ENCODE peak calls at places on chromosomes 2 and 18, in seven cellular contexts. H, S, U, R, A, V and Q are unnamed samples.

GRCh38 chr2:26983746-26984145 is 13.3 kb downstream of the MAPRE3 start:
- DNase-seq in U (no peak), S (no peak), R (no peak), V (no peak), H (no peak), A (no peak), Q (no peak)

GRCh38 chr18:36580874-36581750 is 247.7 kb downstream of the TPGS2 start:
- DNase-seq in S (no peak), U (no peak), A (peak), R (no peak), H (peak), V (no peak), Q (no peak)

GRCh38 chr2:202185156-202185555 is 53.2 kb downstream of the SUMO1 start:
- DNase-seq in R (no peak), S (no peak), A (no peak), V (no peak), U (no peak), H (no peak), Q (no peak)

GRCh38 chr18:76459687-76460350 is 35.2 kb downstream of the ZNF516 start:
- DNase-seq in A (peak), R (peak), U (no peak), H (peak), V (no peak), S (no peak), Q (no peak)

GRCh38 chr2:160751021-160751420 is 257.4 kb upstream of the RBMS1 start:
- DNase-seq in A (peak), R (no peak), U (no peak), V (no peak), H (no peak), S (no peak), Q (no peak)

GRCh38 chr18:33440011-33440383 is 524 bp downstream of the CCDC178 start:
- DNase-seq in A (peak), U (peak), H (no peak), R (peak), V (peak), S (peak), Q (no peak)

GRCh38 chr2:136399667-136400316 is 281.8 kb upstream of the CXCR4 start:
- DNase-seq in S (no peak), R (no peak), U (no peak), A (no peak), V (no peak), H (no peak), Q (no peak)

GRCh38 chr2:239465017-239466001 is 64.5 kb upstream of the HDAC4 start:
- DNase-seq in V (no peak), R (peak), U (no peak), H (no peak), A (no peak), S (peak), Q (no peak)

GRCh38 chr2:73043978-73044832 is 27.3 kb downstream of the SFXN5 start:
- DNase-seq in R (no peak), V (no peak), U (no peak), A (no peak), H (no peak), S (no peak), Q (no peak)

GRCh38 chr2:10301946-10302478 is 692 bp upstream of the HPCAL1 start:
- DNase-seq in S (no peak), R (no peak), A (no peak), H (no peak), U (no peak), V (no peak), Q (no peak)

GRCh38 chr2:9311488-9311887 is 104.9 kb downstream of the ASAP2 start:
- DNase-seq in V (no peak), H (peak), S (no peak), A (peak), U (no peak), R (no peak), Q (no peak)

GRCh38 chr2:159256159-159256558 is 30.3 kb downstream of the WDSUB1 start:
- DNase-seq in V (no peak), S (no peak), A (peak), R (no peak), H (peak), U (no peak), Q (no peak)

GRCh38 chr2:122627388-122627787 is 871.9 kb downstream of the TSN start:
- DNase-seq in S (no peak), H (no peak), R (no peak), A (peak), V (no peak), U (no peak), Q (no peak)

GRCh38 chr2:57516740-57517340 is 529.8 kb upstream of the VRK2 start:
- DNase-seq in V (no peak), U (peak), R (no peak), S (no peak), H (peak), A (peak), Q (peak)

GRCh38 chr18:45066210-45066609 is 385.5 kb downstream of the SETBP1 start:
- DNase-seq in A (no peak), R (no peak), U (no peak), H (no peak), S (no peak), V (no peak), Q (no peak)

GRCh38 chr2:43774617-43775016 is 778 bp downstream of the DYNC2LI1 start:
- DNase-seq in H (no peak), R (no peak), S (no peak), V (no peak), A (no peak), U (no peak), Q (no peak)

GRCh38 chr2:9222246-9222898 is 15.8 kb downstream of the ASAP2 start:
- DNase-seq in U (no peak), R (no peak), H (no peak), A (no peak), S (no peak), V (no peak), Q (no peak)

GRCh38 chr18:75364512-75364911 is 63.0 kb downstream of the SMIM21 start:
- DNase-seq in R (no peak), V (no peak), H (no peak), U (no peak), A (no peak), S (no peak), Q (no peak)

GRCh38 chr18:79538635-79539034 is 141.0 kb upstream of the CTDP1 start:
- DNase-seq in S (peak), U (no peak), A (no peak), V (no peak), H (no peak), R (no peak), Q (no peak)

GRCh38 chr2:74915743-74916142 is 42.7 kb upstream of the POLE4 start:
- DNase-seq in R (no peak), H (no peak), U (peak), S (no peak), A (peak), V (no peak), Q (no peak)

GRCh38 chr18:70221156-70221910 is 15.8 kb upstream of the RTTN start:
- DNase-seq in S (no peak), H (no peak), R (no peak), V (no peak), U (no peak), A (no peak), Q (no peak)

GRCh38 chr2:69993048-69993565 is 31.7 kb upstream of the ASPRV1 start:
- DNase-seq in V (no peak), H (no peak), U (no peak), A (no peak), S (no peak), R (no peak), Q (no peak)

GRCh38 chr18:76568726-76569125 is 73.7 kb upstream of the ZNF516 start:
- DNase-seq in U (no peak), H (no peak), V (no peak), A (no peak), S (no peak), R (no peak), Q (no peak)

GRCh38 chr18:14944838-14945237 is 196.9 kb downstream of the ANKRD30B start:
- DNase-seq in H (no peak), V (no peak), R (no peak), U (no peak), S (no peak), A (no peak), Q (no peak)

GRCh38 chr2:96867756-96868554 is 1.9 kb downstream of the SEMA4C start:
- DNase-seq in V (no peak), H (no peak), S (peak), A (peak), U (no peak), R (no peak), Q (no peak)

GRCh38 chr2:52343867-52344266 is 1311.9 kb upstream of the NRXN1 start:
- DNase-seq in U (no peak), R (no peak), V (no peak), H (no peak), S (no peak), A (no peak), Q (no peak)

GRCh38 chr18:49179222-49179621 is 228.5 kb upstream of the SMAD7 start:
- DNase-seq in V (no peak), S (no peak), A (no peak), H (no peak), U (no peak), R (no peak), Q (no peak)

GRCh38 chr2:18262601-18263000 is 297.9 kb downstream of the RDH14 start:
- DNase-seq in U (no peak), V (no peak), A (peak), S (no peak), H (no peak), R (no peak), Q (no peak)

GRCh38 chr18:22346968-22347611 is 70.6 kb downstream of the CTAGE1 start:
- DNase-seq in S (peak), A (peak), U (no peak), H (no peak), V (peak), R (peak), Q (no peak)

GRCh38 chr2:130263606-130264005 is 65.4 kb upstream of the TUBA3E start:
- DNase-seq in A (no peak), U (no peak), S (no peak), H (no peak), V (no peak), R (no peak), Q (no peak)

GRCh38 chr18:75582406-75582821 is 154.9 kb upstream of the SMIM21 start:
- DNase-seq in A (no peak), R (no peak), S (no peak), V (no peak), H (peak), U (no peak), Q (no peak)

GRCh38 chr2:62446491-62446890 is 59.5 kb downstream of the TMEM17 start:
- DNase-seq in R (no peak), U (no peak), S (no peak), V (no peak), H (no peak), A (no peak), Q (no peak)

GRCh38 chr2:239881561-239882320 is 143.4 kb downstream of the NDUFA10 start:
- DNase-seq in U (no peak), R (no peak), V (no peak), S (no peak), H (no peak), A (no peak), Q (no peak)

GRCh38 chr18:77250501-77250925 is 865 bp downstream of the GALR1 start:
- DNase-seq in R (no peak), U (no peak), S (no peak), A (no peak), H (no peak), V (no peak), Q (no peak)

GRCh38 chr2:55923978-55924325 is 370 bp upstream of the EFEMP1 start:
- DNase-seq in U (no peak), H (no peak), A (no peak), S (no peak), R (no peak), V (no peak), Q (no peak)
- H3K4me3 ChIP-seq in U (no peak), H (peak), A (peak), S (peak), R (peak), V (peak), Q (no peak)

DNA sequence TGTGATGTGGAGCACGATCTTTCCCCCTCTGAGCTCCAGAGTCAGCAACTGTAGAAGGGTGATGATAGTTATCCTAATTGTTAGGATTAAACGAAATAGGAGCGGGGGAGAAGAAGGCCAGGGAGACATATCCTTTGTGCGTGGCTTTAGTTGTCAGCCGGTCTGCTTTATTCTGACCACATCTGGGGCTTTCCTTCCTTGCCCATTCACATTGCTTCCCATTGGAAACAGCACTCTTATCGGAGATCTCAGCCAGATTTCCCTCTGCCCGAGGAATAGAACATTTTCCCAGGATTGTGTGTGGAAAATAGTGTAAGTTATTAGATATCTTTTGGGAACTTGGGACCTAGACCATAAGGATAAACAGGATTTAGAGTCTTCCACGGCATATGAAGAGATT is 1.5 kb downstream of the RALB start:
- DNase-seq in H (no peak), R (no peak), V (no peak), U (no peak), A (no peak), S (no peak), Q (no peak)
- H3K4me3 ChIP-seq in H (peak), R (no peak), V (no peak), U (peak), A (peak), S (peak), Q (peak)

GRCh38 chr2:31134450-31134849 is 3.8 kb downstream of the GALNT14 start:
- DNase-seq in H (no peak), U (no peak), R (no peak), V (no peak), S (no peak), A (no peak), Q (no peak)

GRCh38 chr2:31136000-31136399 is 2.2 kb downstream of the GALNT14 start:
- DNase-seq in R (no peak), H (no peak), U (no peak), V (no peak), S (no peak), A (no peak), Q (no peak)

GRCh38 chr2:31138037-31138962 is at the start of gene GALNT14:
- DNase-seq in U (peak), S (peak), H (no peak), V (peak), A (peak), R (peak), Q (no peak)

GRCh38 chr2:31137211-31138036 is 816 bp downstream of the GALNT14 start:
- DNase-seq in V (no peak), S (peak), H (no peak), R (peak), A (no peak), U (no peak), Q (no peak)

DNA sequence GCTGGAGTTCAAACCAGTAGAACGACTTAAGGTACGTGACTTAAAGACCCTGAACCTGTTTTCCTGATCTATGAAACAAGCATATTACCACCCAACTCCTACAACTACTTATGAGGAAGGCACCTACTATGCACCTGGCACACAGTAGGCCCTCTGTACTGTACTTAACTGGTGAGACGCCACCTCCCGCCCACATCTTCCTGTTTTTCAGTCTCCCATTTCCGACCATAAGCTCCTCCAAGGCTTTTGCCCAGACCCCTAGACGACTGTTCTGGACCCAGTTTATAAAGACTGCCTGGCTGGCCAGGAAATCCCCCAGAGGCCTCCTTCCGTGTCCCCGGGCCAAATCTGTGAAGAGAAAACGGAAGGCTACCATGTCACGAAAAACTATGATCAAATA is 1.5 kb downstream of the GALNT14 start:
- DNase-seq in V (no peak), S (no peak), U (no peak), R (no peak), H (no peak), A (no peak), Q (no peak)
- H3K4me3 ChIP-seq in V (no peak), S (peak), U (no peak), R (no peak), H (no peak), A (no peak), Q (no peak)

GRCh38 chr2:65663831-65664407 is 231.5 kb upstream of the SPRED2 start:
- DNase-seq in V (no peak), S (no peak), A (no peak), R (no peak), H (no peak), U (no peak), Q (no peak)

GRCh38 chr2:65669574-65669973 is 237.2 kb upstream of the SPRED2 start:
- DNase-seq in U (no peak), A (no peak), V (no peak), R (no peak), H (no peak), S (no peak), Q (no peak)

GRCh38 chr2:65664931-65665330 is 232.5 kb upstream of the SPRED2 start:
- DNase-seq in R (no peak), U (no peak), V (no peak), S (no peak), H (no peak), A (no peak), Q (no peak)

GRCh38 chr2:65668744-65669143 is 236.3 kb upstream of the SPRED2 start:
- DNase-seq in V (no peak), S (no peak), A (no peak), U (no peak), H (no peak), R (no peak), Q (no peak)

DNA sequence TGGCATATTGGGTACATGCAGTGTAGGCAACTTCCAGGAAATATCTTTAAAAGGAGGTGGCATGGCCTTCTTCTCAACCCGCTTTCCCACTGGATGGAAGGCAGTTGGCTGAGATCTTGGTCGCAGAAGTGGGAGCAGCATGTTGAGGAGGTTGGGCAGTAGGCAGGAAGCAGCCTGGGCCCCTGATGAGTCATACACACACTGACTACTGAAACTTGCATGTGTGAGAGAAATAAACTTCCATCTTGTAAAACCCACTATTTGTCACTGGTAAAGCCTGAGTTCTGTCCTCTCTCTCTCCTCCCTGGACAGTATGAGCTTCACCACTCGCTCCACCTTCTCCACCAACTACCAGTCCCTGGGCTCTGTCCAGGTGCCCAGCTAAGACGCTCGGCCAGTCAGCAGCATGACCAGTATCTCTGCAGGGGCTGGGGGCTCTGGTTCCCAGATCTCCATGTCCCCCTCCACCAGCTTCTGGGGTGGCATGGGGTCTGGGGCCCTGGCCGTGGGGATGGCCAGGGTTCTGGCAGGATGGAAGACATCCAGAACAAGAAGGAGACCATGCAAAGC is 233.8 kb upstream of the SPRED2 start:
- DNase-seq in H (peak), S (no peak), U (peak), V (no peak), R (no peak), A (peak), Q (peak)
- H3K4me3 ChIP-seq in H (no peak), S (no peak), U (no peak), V (no peak), R (no peak), A (no peak), Q (no peak)